ENCODE peak calls at places on chromosomes 7 and 10, in seven cellular contexts. F is skeletal muscle cell; Q is HuH-7.5; Y is NCI-H69; M is NCI-H1694; N is hepatocyte; J is CD8-positive, alpha-beta T cell. S is an unnamed sample.

GRCh38 chr10:93060887-93061593 is 442 bp downstream of the CYP26C1 start:
- DNase-seq in F (no peak), Q (no peak), Y (no peak), M (no peak), N (no peak), J (no peak), S (no peak)

GRCh38 chr7:7566651-7567611 is at the start of gene MIOS:
- DNase-seq in F (no peak), Q (peak), Y (peak), M (no peak), N (peak), J (peak), S (no peak)

GRCh38 chr7:87067788-87068187 is 8.3 kb upstream of the ELAPOR2 start:
- DNase-seq in F (no peak), Q (no peak), Y (no peak), M (no peak), N (no peak), J (no peak), S (no peak)

GRCh38 chr10:31083765-31084184 is 52.1 kb upstream of the ZNF438 start:
- DNase-seq in F (no peak), Q (peak), Y (peak), M (peak), N (peak), J (peak), S (no peak)

GRCh38 chr7:44235582-44236332 is 35.0 kb downstream of the YKT6 start:
- DNase-seq in F (no peak), Q (no peak), Y (peak), M (no peak), N (no peak), J (no peak), S (no peak)

GRCh38 chr10:122263971-122264370 is 7.1 kb upstream of the BTBD16 start:
- DNase-seq in F (peak), Q (no peak), Y (peak), M (no peak), N (peak), J (no peak), S (peak)

GRCh38 chr7:31816810-31817209 is 129.8 kb downstream of the PPP1R17 start:
- DNase-seq in F (no peak), Q (no peak), Y (no peak), M (no peak), N (no peak), J (no peak), S (no peak)

GRCh38 chr10:11018426-11018818 is 750 bp downstream of the CELF2 start:
- DNase-seq in F (no peak), Q (no peak), Y (no peak), M (no peak), N (peak), J (no peak), S (no peak)